ENCODE peak calls at places on chromosomes 7 and 10, in eight cellular contexts. One of them, this sample, is unnamed.

GRCh38 chr10:75586814-75587213 is 155.4 kb downstream of the LRMDA start:
- DNase-seq in MM.1S: no peak
- DNase-seq in PC-9: no peak
- DNase-seq in progenitor cell of endocrine pancreas: no peak
- DNase-seq in tibial nerve: no peak
- DNase-seq in fibroblast of lung: no peak
- DNase-seq in cardiac muscle cell: no peak
- DNase-seq in CD4-positive, alpha-beta T cell: no peak
- DNase-seq in this sample: no peak

GRCh38 chr10:93697207-93697606 is 5.2 kb downstream of the FRA10AC1 start:
- DNase-seq in MM.1S: no peak
- DNase-seq in PC-9: no peak
- DNase-seq in progenitor cell of endocrine pancreas: no peak
- DNase-seq in tibial nerve: no peak
- DNase-seq in fibroblast of lung: no peak
- DNase-seq in cardiac muscle cell: no peak
- DNase-seq in CD4-positive, alpha-beta T cell: no peak
- DNase-seq in this sample: no peak

GRCh38 chr7:18027628-18028027 is at the start of gene PRPS1L1:
- DNase-seq in MM.1S: no peak
- DNase-seq in PC-9: no peak
- DNase-seq in progenitor cell of endocrine pancreas: no peak
- DNase-seq in tibial nerve: no peak
- DNase-seq in fibroblast of lung: no peak
- DNase-seq in cardiac muscle cell: no peak
- DNase-seq in CD4-positive, alpha-beta T cell: no peak
- DNase-seq in this sample: no peak

GRCh38 chr7:116521046-116521664 is 3.7 kb upstream of the CAV1 start:
- DNase-seq in MM.1S: no peak
- DNase-seq in PC-9: no peak
- DNase-seq in progenitor cell of endocrine pancreas: no peak
- DNase-seq in tibial nerve: no peak
- DNase-seq in fibroblast of lung: no peak
- DNase-seq in cardiac muscle cell: no peak
- DNase-seq in CD4-positive, alpha-beta T cell: no peak
- DNase-seq in this sample: no peak

GRCh38 chr10:103800789-103801540 is 54.4 kb downstream of the SH3PXD2A start:
- DNase-seq in MM.1S: peak
- DNase-seq in PC-9: peak
- DNase-seq in progenitor cell of endocrine pancreas: no peak
- DNase-seq in tibial nerve: no peak
- DNase-seq in fibroblast of lung: peak
- DNase-seq in cardiac muscle cell: no peak
- DNase-seq in CD4-positive, alpha-beta T cell: peak
- DNase-seq in this sample: no peak

GRCh38 chr10:131872837-131873375 is 27.9 kb upstream of the PPP2R2D start:
- DNase-seq in MM.1S: no peak
- DNase-seq in PC-9: no peak
- DNase-seq in progenitor cell of endocrine pancreas: no peak
- DNase-seq in tibial nerve: no peak
- DNase-seq in fibroblast of lung: no peak
- DNase-seq in cardiac muscle cell: no peak
- DNase-seq in CD4-positive, alpha-beta T cell: no peak
- DNase-seq in this sample: no peak

GRCh38 chr7:129843982-129844840 is 108.5 kb downstream of the UBE2H start:
- DNase-seq in MM.1S: no peak
- DNase-seq in PC-9: no peak
- DNase-seq in progenitor cell of endocrine pancreas: no peak
- DNase-seq in tibial nerve: no peak
- DNase-seq in fibroblast of lung: no peak
- DNase-seq in cardiac muscle cell: no peak
- DNase-seq in CD4-positive, alpha-beta T cell: no peak
- DNase-seq in this sample: no peak

GRCh38 chr7:2884161-2884560 is 40.1 kb upstream of the GNA12 start:
- DNase-seq in MM.1S: no peak
- DNase-seq in PC-9: no peak
- DNase-seq in progenitor cell of endocrine pancreas: no peak
- DNase-seq in tibial nerve: no peak
- DNase-seq in fibroblast of lung: no peak
- DNase-seq in cardiac muscle cell: no peak
- DNase-seq in CD4-positive, alpha-beta T cell: no peak
- DNase-seq in this sample: no peak

GRCh38 chr7:3065724-3066143 is 22.1 kb upstream of the CARD11 start:
- DNase-seq in MM.1S: no peak
- DNase-seq in PC-9: peak
- DNase-seq in progenitor cell of endocrine pancreas: peak
- DNase-seq in tibial nerve: no peak
- DNase-seq in fibroblast of lung: peak
- DNase-seq in cardiac muscle cell: peak
- DNase-seq in CD4-positive, alpha-beta T cell: peak
- DNase-seq in this sample: no peak

GRCh38 chr10:22652988-22653431 is 61.4 kb downstream of the PIP4K2A start:
- DNase-seq in MM.1S: no peak
- DNase-seq in PC-9: no peak
- DNase-seq in progenitor cell of endocrine pancreas: no peak
- DNase-seq in tibial nerve: no peak
- DNase-seq in fibroblast of lung: no peak
- DNase-seq in cardiac muscle cell: no peak
- DNase-seq in CD4-positive, alpha-beta T cell: peak
- DNase-seq in this sample: no peak

GRCh38 chr7:141220263-141220662 is 146.4 kb downstream of the TMEM178B start:
- DNase-seq in MM.1S: no peak
- DNase-seq in PC-9: no peak
- DNase-seq in progenitor cell of endocrine pancreas: no peak
- DNase-seq in tibial nerve: no peak
- DNase-seq in fibroblast of lung: peak
- DNase-seq in cardiac muscle cell: no peak
- DNase-seq in CD4-positive, alpha-beta T cell: no peak
- DNase-seq in this sample: no peak
- TF ChIP-seq CTCF in MM.1S: peak
- TF ChIP-seq CTCF in PC-9: no peak
- TF ChIP-seq CTCF in progenitor cell of endocrine pancreas: peak
- TF ChIP-seq CTCF in tibial nerve: no peak
- TF ChIP-seq CTCF in fibroblast of lung: peak
- TF ChIP-seq CTCF in cardiac muscle cell: no peak
- TF ChIP-seq CTCF in CD4-positive, alpha-beta T cell: no peak
- TF ChIP-seq CTCF in this sample: peak

DNA sequence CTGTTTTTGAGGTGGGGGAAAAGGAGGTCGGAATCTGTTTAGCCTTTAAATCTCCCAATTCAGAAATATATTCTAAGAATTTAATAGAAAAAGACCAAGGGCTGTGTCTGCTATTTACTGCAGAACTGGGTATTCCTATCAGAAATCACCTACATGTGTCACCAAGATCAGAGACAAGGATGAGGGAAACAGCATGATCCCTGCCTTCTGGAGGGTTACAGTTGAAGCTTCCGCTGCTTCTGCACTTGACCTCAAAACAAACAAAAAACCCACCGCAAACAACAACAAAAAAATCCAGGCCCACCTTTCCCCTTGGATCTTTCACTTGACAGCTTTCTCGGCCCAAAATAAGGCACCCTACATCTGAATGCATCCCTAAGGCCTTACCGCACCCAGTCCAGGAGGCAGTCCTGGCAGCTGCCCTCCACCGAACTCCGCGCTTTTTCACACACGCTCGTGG is 750 bp upstream of the CDK14 start:
- DNase-seq in MM.1S: no peak
- DNase-seq in PC-9: no peak
- DNase-seq in progenitor cell of endocrine pancreas: no peak
- DNase-seq in tibial nerve: no peak
- DNase-seq in fibroblast of lung: peak
- DNase-seq in cardiac muscle cell: no peak
- DNase-seq in CD4-positive, alpha-beta T cell: no peak
- DNase-seq in this sample: no peak
- TF ChIP-seq CTCF in MM.1S: no peak
- TF ChIP-seq CTCF in PC-9: no peak
- TF ChIP-seq CTCF in progenitor cell of endocrine pancreas: no peak
- TF ChIP-seq CTCF in tibial nerve: no peak
- TF ChIP-seq CTCF in fibroblast of lung: no peak
- TF ChIP-seq CTCF in cardiac muscle cell: no peak
- TF ChIP-seq CTCF in CD4-positive, alpha-beta T cell: no peak
- TF ChIP-seq CTCF in this sample: no peak

GRCh38 chr10:112728118-112728963 is 221.7 kb upstream of the TCF7L2 start:
- DNase-seq in MM.1S: no peak
- DNase-seq in PC-9: no peak
- DNase-seq in progenitor cell of endocrine pancreas: no peak
- DNase-seq in tibial nerve: no peak
- DNase-seq in fibroblast of lung: no peak
- DNase-seq in cardiac muscle cell: no peak
- DNase-seq in CD4-positive, alpha-beta T cell: no peak
- DNase-seq in this sample: no peak

GRCh38 chr10:112735041-112735690 is 214.9 kb upstream of the TCF7L2 start:
- DNase-seq in MM.1S: no peak
- DNase-seq in PC-9: no peak
- DNase-seq in progenitor cell of endocrine pancreas: no peak
- DNase-seq in tibial nerve: no peak
- DNase-seq in fibroblast of lung: no peak
- DNase-seq in cardiac muscle cell: no peak
- DNase-seq in CD4-positive, alpha-beta T cell: no peak
- DNase-seq in this sample: no peak

GRCh38 chr10:112728997-112729396 is 221.1 kb upstream of the TCF7L2 start:
- DNase-seq in MM.1S: no peak
- DNase-seq in PC-9: no peak
- DNase-seq in progenitor cell of endocrine pancreas: no peak
- DNase-seq in tibial nerve: no peak
- DNase-seq in fibroblast of lung: no peak
- DNase-seq in cardiac muscle cell: no peak
- DNase-seq in CD4-positive, alpha-beta T cell: no peak
- DNase-seq in this sample: no peak

GRCh38 chr10:112732277-112732891 is 217.7 kb upstream of the TCF7L2 start:
- DNase-seq in MM.1S: no peak
- DNase-seq in PC-9: no peak
- DNase-seq in progenitor cell of endocrine pancreas: no peak
- DNase-seq in tibial nerve: no peak
- DNase-seq in fibroblast of lung: no peak
- DNase-seq in cardiac muscle cell: no peak
- DNase-seq in CD4-positive, alpha-beta T cell: no peak
- DNase-seq in this sample: no peak
- TF ChIP-seq CTCF in MM.1S: no peak
- TF ChIP-seq CTCF in PC-9: no peak
- TF ChIP-seq CTCF in progenitor cell of endocrine pancreas: no peak
- TF ChIP-seq CTCF in tibial nerve: no peak
- TF ChIP-seq CTCF in fibroblast of lung: no peak
- TF ChIP-seq CTCF in cardiac muscle cell: no peak
- TF ChIP-seq CTCF in CD4-positive, alpha-beta T cell: no peak
- TF ChIP-seq CTCF in this sample: no peak

GRCh38 chr7:48126037-48126436 is 37.0 kb downstream of the UPP1 start:
- DNase-seq in MM.1S: no peak
- DNase-seq in PC-9: no peak
- DNase-seq in progenitor cell of endocrine pancreas: no peak
- DNase-seq in tibial nerve: no peak
- DNase-seq in fibroblast of lung: no peak
- DNase-seq in cardiac muscle cell: no peak
- DNase-seq in CD4-positive, alpha-beta T cell: no peak
- DNase-seq in this sample: no peak
- TF ChIP-seq CTCF in MM.1S: no peak
- TF ChIP-seq CTCF in PC-9: no peak
- TF ChIP-seq CTCF in progenitor cell of endocrine pancreas: no peak
- TF ChIP-seq CTCF in tibial nerve: no peak
- TF ChIP-seq CTCF in fibroblast of lung: no peak
- TF ChIP-seq CTCF in cardiac muscle cell: no peak
- TF ChIP-seq CTCF in CD4-positive, alpha-beta T cell: no peak
- TF ChIP-seq CTCF in this sample: no peak